ENCODE peak calls at places on chromosomes 6 and 20, in seven cellular contexts. Z is activated CD4-positive, alpha-beta T cell treated with anti-CD3 and anti-CD28 coated beads for 36 hours; D is HCEC 1CT; A is AG20443; J is heart left ventricle; P is occipital lobe; N is tibial artery. L is an unnamed sample.

GRCh38 chr6:121865811-121866210 is 430.4 kb downstream of the GJA1 start:
- DNase-seq in Z (no peak), A (no peak), N (no peak), J (no peak), D (no peak), P (no peak), L (no peak)

GRCh38 chr20:7375905-7376304 is 564.4 kb downstream of the HAO1 start:
- DNase-seq in P (no peak), J (no peak), D (no peak), N (no peak), Z (no peak), A (no peak), L (no peak)

GRCh38 chr20:47392721-47393073 is 36.2 kb upstream of the ZMYND8 start:
- DNase-seq in D (peak; percentile 50), P (no peak), A (no peak), J (no peak), N (no peak), Z (no peak), L (no peak)

GRCh38 chr6:126372626-126373025 is 32.7 kb downstream of the CENPW start:
- DNase-seq in P (no peak), A (no peak), Z (no peak), J (no peak), D (no peak), N (no peak), L (no peak)

GRCh38 chr6:1712451-1712850 is 102.7 kb downstream of the FOXC1 start:
- DNase-seq in A (no peak), P (no peak), Z (no peak), N (no peak), J (no peak), D (no peak), L (no peak)

GRCh38 chr6:168440520-168441433 is at the start of gene SMOC2:
- DNase-seq in A (no peak), J (peak; percentile 54), Z (no peak), P (no peak), N (no peak), D (no peak), L (no peak)

GRCh38 chr6:3687847-3688246 is 63.7 kb downstream of the PXDC1 start:
- DNase-seq in J (no peak), P (no peak), A (no peak), N (no peak), D (no peak), Z (no peak), L (no peak)

GRCh38 chr20:5714261-5715041 is 35.8 kb upstream of the SHLD1 start:
- DNase-seq in A (no peak), P (no peak), D (no peak), J (peak; percentile 54), N (no peak), Z (peak; percentile 69), L (no peak)

GRCh38 chr20:56422131-56422823 is 10.2 kb downstream of the CASS4 start:
- DNase-seq in A (peak; percentile 68), J (no peak), Z (no peak), P (no peak), D (peak; percentile 86), N (no peak), L (no peak)

GRCh38 chr6:54988576-54988975 is 142.0 kb downstream of the FAM83B start:
- DNase-seq in P (no peak), D (peak; percentile 65), J (no peak), A (no peak), N (no peak), Z (no peak), L (no peak)

GRCh38 chr6:102984360-102984759 is 1590.9 kb downstream of the GRIK2 start:
- DNase-seq in J (no peak), P (no peak), Z (no peak), D (no peak), N (no peak), A (no peak), L (no peak)

GRCh38 chr6:91708534-91708933 is 1121.7 kb upstream of the MAP3K7 start:
- DNase-seq in Z (no peak), P (no peak), N (no peak), J (no peak), D (no peak), A (no peak), L (no peak)

GRCh38 chr6:163787001-163787667 is 372.6 kb downstream of the QKI start:
- DNase-seq in D (no peak), A (no peak), P (no peak), N (no peak), J (no peak), Z (no peak), L (no peak)

GRCh38 chr6:42099340-42100028 is 42.9 kb downstream of the C6orf132 start:
- DNase-seq in P (no peak), D (peak; percentile 50), A (peak; percentile 69), J (no peak), N (no peak), Z (peak; percentile 57), L (no peak)

GRCh38 chr6:157056275-157056674 is 267.0 kb downstream of the TMEM242 start:
- DNase-seq in J (no peak), P (no peak), N (no peak), D (no peak), Z (peak; percentile 74), A (no peak), L (no peak)

GRCh38 chr6:125262026-125263013 is 39.4 kb downstream of the HDDC2 start:
- DNase-seq in J (no peak), D (peak; percentile 48), Z (no peak), A (peak; percentile 78), N (no peak), P (no peak), L (no peak)

GRCh38 chr20:49970498-49970897 is 12.3 kb upstream of the SNAI1 start:
- DNase-seq in A (no peak), N (no peak), D (no peak), Z (no peak), J (peak; percentile 11), P (no peak), L (no peak)

GRCh38 chr6:159714404-159714803 is 12.9 kb upstream of the WTAP start:
- DNase-seq in D (no peak), Z (no peak), N (no peak), J (no peak), A (no peak), P (no peak), L (peak; percentile 36)

GRCh38 chr6:41626917-41627316 is 11.4 kb upstream of the MDFI start:
- DNase-seq in N (no peak), A (no peak), D (no peak), P (no peak), J (no peak), Z (no peak), L (no peak)

GRCh38 chr6:75600694-75601265 is 900 bp upstream of the SENP6 start:
- DNase-seq in N (no peak), D (no peak), A (no peak), J (no peak), Z (no peak), P (no peak), L (no peak)